ENCODE peak calls at places on chromosomes 6 and 20, in five cellular contexts. Q is dorsolateral prefrontal cortex, V is small intestine, B is tibial nerve, D is aorta. F is an unnamed sample.

GRCh38 chr20:58059145-58059544 is 169.3 kb downstream of the ANKRD60 start:
- DNase-seq in B (no peak), Q (no peak), D (no peak), V (no peak), F (no peak)

GRCh38 chr6:145651988-145652387 is 83.3 kb downstream of the EPM2A start:
- DNase-seq in B (no peak), Q (no peak), D (no peak), V (no peak), F (no peak)

GRCh38 chr6:3230275-3231212 is 3.1 kb upstream of the TUBB2B start:
- DNase-seq in V (no peak), Q (no peak), D (no peak), B (peak; percentile 28), F (no peak)

GRCh38 chr6:142543576-142543975 is 241.8 kb downstream of the ADGRG6 start:
- DNase-seq in D (no peak), Q (no peak), V (no peak), B (no peak), F (no peak)

GRCh38 chr6:84094050-84094435 is 60.5 kb downstream of the MRAP2 start:
- DNase-seq in V (no peak), B (no peak), Q (no peak), D (no peak), F (no peak)

GRCh38 chr6:166626177-166627038 is 643 bp downstream of the RPS6KA2 start:
- DNase-seq in V (peak; percentile 37), B (peak; percentile 35), D (peak; percentile 59), Q (no peak), F (no peak)

GRCh38 chr6:113364781-113365545 is 492.2 kb upstream of the MARCKS start:
- DNase-seq in B (no peak), Q (no peak), V (no peak), D (no peak), F (no peak)

GRCh38 chr20:19407731-19408130 is 195.3 kb downstream of the SLC24A3 start:
- DNase-seq in B (no peak), Q (no peak), V (no peak), D (no peak), F (no peak)

GRCh38 chr6:144758602-144759001 is 473.5 kb downstream of the UTRN start:
- DNase-seq in B (no peak), D (no peak), V (peak; percentile 22), Q (no peak), F (no peak)

GRCh38 chr6:124054034-124054433 is 250.4 kb downstream of the NKAIN2 start:
- DNase-seq in Q (no peak), D (no peak), B (no peak), V (no peak), F (no peak)

GRCh38 chr6:108027594-108027993 is 46.9 kb downstream of the OSTM1 start:
- DNase-seq in B (no peak), V (peak; percentile 41), Q (no peak), D (no peak), F (no peak)

GRCh38 chr20:47620808-47621805 is 119.4 kb downstream of the NCOA3 start:
- DNase-seq in B (peak; percentile 34), Q (no peak), V (peak; percentile 50), D (no peak), F (no peak)

GRCh38 chr6:20439558-20439957 is 37.9 kb downstream of the E2F3 start:
- DNase-seq in B (no peak), D (no peak), Q (no peak), V (no peak), F (no peak)

GRCh38 chr6:97322811-97323210 is 39.8 kb upstream of the MMS22L start:
- DNase-seq in B (no peak), D (no peak), Q (no peak), V (no peak), F (no peak)

GRCh38 chr6:67064323-67064722 is 1357.3 kb upstream of the EYS start:
- DNase-seq in V (no peak), Q (no peak), D (no peak), B (no peak), F (no peak)

GRCh38 chr6:107991061-107991460 is 33.1 kb upstream of the SEC63 start:
- DNase-seq in Q (no peak), B (no peak), V (no peak), D (no peak), F (no peak)

GRCh38 chr20:58327211-58327610 is 17.7 kb downstream of the RAB22A start:
- DNase-seq in D (no peak), V (peak; percentile 68), B (no peak), Q (no peak), F (peak; percentile 63)

GRCh38 chr6:105445461-105445860 is 42.6 kb upstream of the PREP start:
- DNase-seq in D (no peak), Q (no peak), B (no peak), V (no peak), F (no peak)

GRCh38 chr6:136921521-136921935 is 573 bp upstream of the SLC35D3 start:
- DNase-seq in B (no peak), V (peak; percentile 22), Q (no peak), D (no peak), F (no peak)

GRCh38 chr6:111580401-111580800 is 25.3 kb downstream of the TRAF3IP2 start:
- DNase-seq in Q (no peak), V (no peak), D (no peak), B (no peak), F (no peak)

GRCh38 chr20:37837934-37838333 is 65.0 kb upstream of the VSTM2L start:
- DNase-seq in B (no peak), Q (no peak), D (no peak), V (no peak), F (no peak)

GRCh38 chr6:106225581-106225980 is 100.0 kb downstream of the ATG5 start:
- DNase-seq in B (no peak), V (no peak), D (no peak), Q (no peak), F (no peak)

GRCh38 chr20:17456226-17456625 is 75.0 kb downstream of the BFSP1 start:
- DNase-seq in V (no peak), Q (peak; percentile 58), D (no peak), B (no peak), F (no peak)

GRCh38 chr6:81562169-81562568 is 190.3 kb downstream of the TENT5A start:
- DNase-seq in Q (no peak), B (no peak), D (no peak), V (peak; percentile 32), F (no peak)

GRCh38 chr6:168722397-168722796 is 281.4 kb downstream of the SMOC2 start:
- DNase-seq in V (no peak), D (no peak), B (no peak), Q (no peak), F (no peak)

GRCh38 chr6:34181903-34182302 is 36.0 kb upstream of the GRM4 start:
- DNase-seq in Q (no peak), B (no peak), D (no peak), V (no peak), F (no peak)
- H3K27ac ChIP-seq in Q (no peak overlapping the region), B (no peak overlapping the region), D (no peak overlapping the region), V (no peak overlapping the region), F (peak overlapping the region; percentile 86)

DNA sequence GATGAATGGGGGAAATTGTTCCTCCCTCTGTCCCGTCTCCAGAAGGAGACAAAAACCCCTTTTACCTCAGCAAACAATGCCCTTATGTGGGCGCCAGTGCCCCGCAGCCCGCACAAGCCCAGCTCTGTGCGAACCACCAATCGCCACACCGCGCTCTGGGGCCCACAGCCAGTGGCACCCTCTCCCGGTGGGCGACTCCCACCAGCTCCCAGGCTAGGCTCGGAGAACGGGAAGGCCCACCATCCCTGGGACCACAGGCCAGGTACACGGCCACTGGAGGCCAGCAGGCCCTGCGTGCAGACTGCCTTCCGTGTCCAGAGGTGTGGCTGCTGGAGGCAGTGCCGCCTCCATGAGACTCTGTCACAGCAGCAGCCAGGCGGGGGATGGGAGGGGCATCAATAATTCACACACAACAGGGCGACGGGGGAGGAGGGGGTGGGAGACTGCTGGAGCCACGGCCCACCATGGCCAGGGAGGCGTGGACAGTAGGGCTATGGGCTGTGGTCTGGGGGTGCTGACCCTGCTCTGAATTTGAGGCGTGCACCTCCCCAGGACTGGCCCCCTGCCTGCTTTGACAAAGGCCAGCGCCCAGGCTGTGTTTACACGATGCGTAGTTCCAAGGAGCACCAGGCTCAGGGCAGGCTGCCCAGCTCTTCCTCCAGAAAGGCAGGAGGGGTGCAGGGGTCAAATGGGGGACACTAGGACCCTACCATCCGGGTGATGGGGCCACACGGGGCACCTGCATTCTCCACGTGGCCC is 105.7 kb downstream of the ASXL1 start:
- DNase-seq in B (no peak), Q (peak; percentile 90), V (peak; percentile 80), D (no peak), F (no peak)
- H3K27ac ChIP-seq in B (peak overlapping the region; percentile 84), Q (peak overlapping the region; percentile 99), V (peak overlapping the region; percentile 90), D (no peak overlapping the region), F (peak overlapping the region; percentile 43)

GRCh38 chr20:62553838-62554161 is 78.0 kb upstream of the GATA5 start:
- DNase-seq in Q (no peak), B (no peak), V (no peak), D (no peak), F (no peak)

GRCh38 chr20:62553136-62553837 is 77.5 kb upstream of the GATA5 start:
- DNase-seq in D (no peak), V (no peak), Q (no peak), B (no peak), F (no peak)

GRCh38 chr20:62554214-62554897 is 78.6 kb upstream of the GATA5 start:
- DNase-seq in B (no peak), D (no peak), V (no peak), Q (no peak), F (no peak)

GRCh38 chr20:62555642-62556420 is 80.0 kb upstream of the GATA5 start:
- DNase-seq in Q (no peak), D (no peak), B (no peak), V (no peak), F (no peak)

GRCh38 chr20:62554898-62555641 is 79.3 kb upstream of the GATA5 start:
- DNase-seq in V (no peak), B (no peak), D (no peak), Q (no peak), F (no peak)
- H3K27ac ChIP-seq in V (no peak overlapping the region), B (no peak overlapping the region), D (no peak overlapping the region), Q (no peak overlapping the region), F (no peak overlapping the region)

GRCh38 chr20:10656270-10656669 is 17.5 kb downstream of the JAG1 start:
- DNase-seq in V (no peak), B (no peak), Q (no peak), D (no peak), F (no peak)

GRCh38 chr20:10658876-10659632 is 14.7 kb downstream of the JAG1 start:
- DNase-seq in V (no peak), Q (no peak), B (no peak), D (no peak), F (no peak)

GRCh38 chr20:10659651-10660601 is 13.9 kb downstream of the JAG1 start:
- DNase-seq in V (no peak), B (no peak), Q (no peak), D (no peak), F (peak; percentile 73)

GRCh38 chr20:10660661-10661060 is 13.1 kb downstream of the JAG1 start:
- DNase-seq in Q (no peak), V (no peak), D (no peak), B (no peak), F (no peak)

GRCh38 chr20:10658051-10658823 is 15.6 kb downstream of the JAG1 start:
- DNase-seq in V (no peak), B (no peak), Q (no peak), D (no peak), F (no peak)
- H3K27ac ChIP-seq in V (no peak overlapping the region), B (no peak overlapping the region), Q (no peak overlapping the region), D (peak overlapping the region; percentile 88), F (no peak overlapping the region)

F was measured in left lung.